ENCODE peak calls at places on chromosomes 3 and 15, in seven cellular contexts. B, P, U, E, D, W and C are unnamed samples.

GRCh38 chr15:98865397-98866339 is 141.9 kb downstream of the PGPEP1L start:
- DNase-seq in B (peak), P (peak), U (peak), E (peak), D (peak), W (peak), C (peak)

GRCh38 chr15:77094397-77095030 is 23.6 kb upstream of the TSPAN3 start:
- DNase-seq in B (no peak), P (no peak), U (no peak), E (no peak), D (no peak), W (no peak), C (no peak)

GRCh38 chr15:89812126-89812846 is 2.4 kb downstream of the ANPEP start:
- DNase-seq in B (no peak), P (peak), U (peak), E (peak), D (no peak), W (no peak), C (no peak)

GRCh38 chr15:37824717-37825382 is 109.6 kb upstream of the TMCO5A start:
- DNase-seq in B (no peak), P (no peak), U (peak), E (peak), D (no peak), W (no peak), C (no peak)

GRCh38 chr15:63067976-63068743 is 25.6 kb downstream of the TPM1 start:
- DNase-seq in B (no peak), P (no peak), U (no peak), E (no peak), D (no peak), W (no peak), C (no peak)

GRCh38 chr3:95673215-95673614 is 1141.2 kb upstream of the EPHA6 start:
- DNase-seq in B (no peak), P (no peak), U (no peak), E (no peak), D (no peak), W (no peak), C (no peak)

GRCh38 chr3:49734752-49735151 is 11.0 kb upstream of the GMPPB start:
- DNase-seq in B (no peak), P (no peak), U (no peak), E (no peak), D (no peak), W (no peak), C (no peak)

GRCh38 chr3:46482632-46483311 is 15.0 kb upstream of the RTP3 start:
- DNase-seq in B (no peak), P (no peak), U (peak), E (no peak), D (no peak), W (no peak), C (no peak)

GRCh38 chr15:99909914-99910313 is 176.7 kb upstream of the LYSMD4 start:
- DNase-seq in B (no peak), P (peak), U (peak), E (no peak), D (no peak), W (no peak), C (no peak)

GRCh38 chr15:31953573-31953972 is 76.7 kb upstream of the CHRNA7 start:
- DNase-seq in B (no peak), P (no peak), U (no peak), E (no peak), D (no peak), W (no peak), C (peak)

GRCh38 chr3:132652640-132653270 is 6.9 kb downstream of the ACAD11 start:
- DNase-seq in B (no peak), P (no peak), U (peak), E (peak), D (no peak), W (no peak), C (no peak)

GRCh38 chr3:64792458-64792857 is 104.7 kb upstream of the ADAMTS9 start:
- DNase-seq in B (no peak), P (no peak), U (no peak), E (no peak), D (no peak), W (no peak), C (no peak)

GRCh38 chr3:117602054-117602644 is 892.6 kb downstream of the TUSC7 start:
- DNase-seq in B (no peak), P (no peak), U (no peak), E (no peak), D (no peak), W (no peak), C (no peak)